ENCODE peak calls at places on chromosomes 3 and 15, in six cellular contexts. One of them, this sample, is unnamed.

GRCh38 chr15:38257676-38258075 is 5.0 kb downstream of the SPRED1 start:
- DNase-seq in HepG2: no peak
- DNase-seq in Right ventricle myocardium superior: no peak
- DNase-seq in H7: no peak
- DNase-seq in LoVo: no peak
- DNase-seq in IMR-90: no peak
- DNase-seq in this sample: no peak

GRCh38 chr15:22933641-22934061 is 46.5 kb downstream of the CYFIP1 start:
- DNase-seq in H7: no peak
- DNase-seq in HepG2: no peak
- DNase-seq in IMR-90: peak
- DNase-seq in Right ventricle myocardium superior: no peak
- DNase-seq in LoVo: no peak
- DNase-seq in this sample: no peak

GRCh38 chr15:70314018-70314354 is 216.3 kb upstream of the TLE3 start:
- DNase-seq in HepG2: no peak
- DNase-seq in Right ventricle myocardium superior: no peak
- DNase-seq in IMR-90: no peak
- DNase-seq in LoVo: no peak
- DNase-seq in H7: no peak
- DNase-seq in this sample: no peak

GRCh38 chr3:14289590-14290453 is 111.2 kb downstream of the LSM3 start:
- DNase-seq in LoVo: peak
- DNase-seq in Right ventricle myocardium superior: no peak
- DNase-seq in HepG2: peak
- DNase-seq in IMR-90: peak
- DNase-seq in H7: no peak
- DNase-seq in this sample: no peak

GRCh38 chr3:171320721-171321120 is 139.5 kb downstream of the TNIK start:
- DNase-seq in Right ventricle myocardium superior: no peak
- DNase-seq in HepG2: no peak
- DNase-seq in LoVo: no peak
- DNase-seq in IMR-90: peak
- DNase-seq in H7: no peak
- DNase-seq in this sample: no peak

GRCh38 chr3:60703956-60704736 is 547.1 kb downstream of the FHIT start:
- DNase-seq in LoVo: no peak
- DNase-seq in IMR-90: peak
- DNase-seq in Right ventricle myocardium superior: no peak
- DNase-seq in HepG2: no peak
- DNase-seq in H7: no peak
- DNase-seq in this sample: no peak

GRCh38 chr3:189655617-189656016 is 24.4 kb downstream of the TP63 start:
- DNase-seq in IMR-90: no peak
- DNase-seq in Right ventricle myocardium superior: no peak
- DNase-seq in HepG2: no peak
- DNase-seq in LoVo: no peak
- DNase-seq in H7: no peak
- DNase-seq in this sample: no peak

GRCh38 chr3:152853196-152853595 is 18.3 kb downstream of the P2RY1 start:
- DNase-seq in IMR-90: peak
- DNase-seq in H7: no peak
- DNase-seq in LoVo: no peak
- DNase-seq in HepG2: no peak
- DNase-seq in Right ventricle myocardium superior: no peak
- DNase-seq in this sample: no peak

This sample was measured in sciatic nerve.